ENCODE peak calls at places on chromosomes 1 and 21, in seven cellular contexts. One of them, this sample, is unnamed. For H3K36me3, the result is how much of the 10 kb centered on the place peaks cover.

GRCh38 chr1:178294654-178295053 is 200.8 kb downstream of the RASAL2 start:
- DNase-seq in testis: no peak
- DNase-seq in CD4-positive, CD25-positive, alpha-beta regulatory T cell: no peak
- DNase-seq in heart right ventricle: no peak
- DNase-seq in HCT116: no peak
- DNase-seq in Panc1: no peak
- DNase-seq in aorta: no peak
- DNase-seq in this sample: no peak

GRCh38 chr1:68378296-68379084 is 71.3 kb downstream of the RPE65 start:
- DNase-seq in testis: no peak
- DNase-seq in CD4-positive, CD25-positive, alpha-beta regulatory T cell: no peak
- DNase-seq in heart right ventricle: no peak
- DNase-seq in HCT116: peak
- DNase-seq in Panc1: no peak
- DNase-seq in aorta: no peak
- DNase-seq in this sample: no peak

GRCh38 chr1:29711582-29712274 is 475.4 kb downstream of the PTPRU start:
- DNase-seq in testis: no peak
- DNase-seq in CD4-positive, CD25-positive, alpha-beta regulatory T cell: no peak
- DNase-seq in heart right ventricle: no peak
- DNase-seq in HCT116: no peak
- DNase-seq in Panc1: no peak
- DNase-seq in aorta: no peak
- DNase-seq in this sample: no peak

GRCh38 chr1:173914366-173914871 is 2.7 kb downstream of the SERPINC1 start:
- DNase-seq in testis: peak
- DNase-seq in CD4-positive, CD25-positive, alpha-beta regulatory T cell: no peak
- DNase-seq in heart right ventricle: no peak
- DNase-seq in HCT116: peak
- DNase-seq in Panc1: peak
- DNase-seq in aorta: no peak
- DNase-seq in this sample: peak

GRCh38 chr1:162873671-162874666 is 13.0 kb upstream of the CCDC190 start:
- DNase-seq in testis: no peak
- DNase-seq in CD4-positive, CD25-positive, alpha-beta regulatory T cell: no peak
- DNase-seq in heart right ventricle: no peak
- DNase-seq in HCT116: no peak
- DNase-seq in Panc1: no peak
- DNase-seq in aorta: no peak
- DNase-seq in this sample: no peak

GRCh38 chr1:42756956-42757891 is 9.6 kb downstream of the P3H1 start:
- DNase-seq in testis: no peak
- DNase-seq in CD4-positive, CD25-positive, alpha-beta regulatory T cell: no peak
- DNase-seq in heart right ventricle: no peak
- DNase-seq in HCT116: peak
- DNase-seq in Panc1: no peak
- DNase-seq in aorta: peak
- DNase-seq in this sample: peak

GRCh38 chr21:46459356-46460112 is 843 bp downstream of the DIP2A start:
- DNase-seq in testis: peak
- DNase-seq in CD4-positive, CD25-positive, alpha-beta regulatory T cell: peak
- DNase-seq in heart right ventricle: peak
- DNase-seq in HCT116: no peak
- DNase-seq in Panc1: no peak
- DNase-seq in aorta: peak
- DNase-seq in this sample: peak

GRCh38 chr21:33418686-33419085 is 15.5 kb downstream of the IFNGR2 start:
- DNase-seq in testis: peak
- DNase-seq in CD4-positive, CD25-positive, alpha-beta regulatory T cell: no peak
- DNase-seq in heart right ventricle: peak
- DNase-seq in HCT116: no peak
- DNase-seq in Panc1: no peak
- DNase-seq in aorta: peak
- DNase-seq in this sample: no peak

GRCh38 chr1:235657747-235658526 is 8.4 kb upstream of the GNG4 start:
- DNase-seq in testis: no peak
- DNase-seq in CD4-positive, CD25-positive, alpha-beta regulatory T cell: no peak
- DNase-seq in heart right ventricle: no peak
- DNase-seq in HCT116: no peak
- DNase-seq in Panc1: no peak
- DNase-seq in aorta: no peak
- DNase-seq in this sample: no peak

GRCh38 chr1:31577515-31578191 is 1.3 kb downstream of the TINAGL1 start:
- DNase-seq in testis: peak
- DNase-seq in CD4-positive, CD25-positive, alpha-beta regulatory T cell: no peak
- DNase-seq in heart right ventricle: no peak
- DNase-seq in HCT116: no peak
- DNase-seq in Panc1: no peak
- DNase-seq in aorta: peak
- DNase-seq in this sample: no peak

GRCh38 chr1:15810073-15810472 is 2.6 kb upstream of the UQCRHL start:
- DNase-seq in testis: no peak
- DNase-seq in CD4-positive, CD25-positive, alpha-beta regulatory T cell: no peak
- DNase-seq in heart right ventricle: no peak
- DNase-seq in HCT116: no peak
- DNase-seq in Panc1: no peak
- DNase-seq in aorta: peak
- DNase-seq in this sample: no peak

GRCh38 chr1:17866451-17867029 is 111.4 kb downstream of the ACTL8 start:
- DNase-seq in testis: no peak
- DNase-seq in CD4-positive, CD25-positive, alpha-beta regulatory T cell: no peak
- DNase-seq in heart right ventricle: no peak
- DNase-seq in HCT116: no peak
- DNase-seq in Panc1: no peak
- DNase-seq in aorta: no peak
- DNase-seq in this sample: no peak

GRCh38 chr1:81044708-81045107 is 756.0 kb upstream of the ADGRL2 start:
- DNase-seq in testis: no peak
- DNase-seq in CD4-positive, CD25-positive, alpha-beta regulatory T cell: no peak
- DNase-seq in heart right ventricle: no peak
- DNase-seq in HCT116: no peak
- DNase-seq in Panc1: no peak
- DNase-seq in aorta: no peak
- DNase-seq in this sample: no peak

GRCh38 chr1:84271452-84272273 is 29.8 kb upstream of the SAMD13 start:
- DNase-seq in testis: no peak
- DNase-seq in CD4-positive, CD25-positive, alpha-beta regulatory T cell: no peak
- DNase-seq in heart right ventricle: no peak
- DNase-seq in HCT116: no peak
- DNase-seq in Panc1: no peak
- DNase-seq in aorta: no peak
- DNase-seq in this sample: peak

GRCh38 chr1:110766336-110766647 is 91.6 kb upstream of the KCNA3 start:
- DNase-seq in testis: no peak
- DNase-seq in CD4-positive, CD25-positive, alpha-beta regulatory T cell: no peak
- DNase-seq in heart right ventricle: no peak
- DNase-seq in HCT116: no peak
- DNase-seq in Panc1: no peak
- DNase-seq in aorta: no peak
- DNase-seq in this sample: no peak
- H3K36me3 ChIP-seq in testis: under half
- H3K36me3 ChIP-seq in CD4-positive, CD25-positive, alpha-beta regulatory T cell: under half
- H3K36me3 ChIP-seq in heart right ventricle: under half
- H3K36me3 ChIP-seq in HCT116: under half
- H3K36me3 ChIP-seq in Panc1: under half
- H3K36me3 ChIP-seq in aorta: under half
- H3K36me3 ChIP-seq in this sample: under half

GRCh38 chr21:44784810-44785209 is 16.8 kb downstream of the UBE2G2 start:
- DNase-seq in testis: no peak
- DNase-seq in CD4-positive, CD25-positive, alpha-beta regulatory T cell: no peak
- DNase-seq in heart right ventricle: no peak
- DNase-seq in HCT116: no peak
- DNase-seq in Panc1: no peak
- DNase-seq in aorta: no peak
- DNase-seq in this sample: no peak
- H3K36me3 ChIP-seq in testis: under half
- H3K36me3 ChIP-seq in CD4-positive, CD25-positive, alpha-beta regulatory T cell: under half
- H3K36me3 ChIP-seq in heart right ventricle: under half
- H3K36me3 ChIP-seq in HCT116: under half
- H3K36me3 ChIP-seq in Panc1: under half
- H3K36me3 ChIP-seq in aorta: under half
- H3K36me3 ChIP-seq in this sample: under half

DNA sequence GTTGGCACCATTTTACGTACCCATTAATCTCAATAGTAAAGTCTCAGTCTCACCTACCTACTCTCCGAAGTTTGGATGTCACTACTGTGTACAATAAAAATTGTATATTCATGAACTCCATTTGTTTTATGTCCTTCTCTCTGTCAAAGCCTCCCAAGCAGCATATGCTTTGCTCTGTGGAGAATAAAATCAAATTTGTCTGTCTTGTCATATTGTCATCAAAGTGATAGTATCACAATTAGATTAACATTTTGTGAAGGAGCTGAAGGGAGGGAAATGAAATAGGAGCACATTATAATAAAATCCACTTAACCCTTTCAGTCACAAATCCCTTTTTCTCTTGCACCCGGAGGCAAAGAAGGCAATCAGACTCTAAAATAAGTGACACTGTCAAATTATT is 177.1 kb upstream of the RRP15 start:
- DNase-seq in testis: no peak
- DNase-seq in CD4-positive, CD25-positive, alpha-beta regulatory T cell: no peak
- DNase-seq in heart right ventricle: no peak
- DNase-seq in HCT116: no peak
- DNase-seq in Panc1: no peak
- DNase-seq in aorta: no peak
- DNase-seq in this sample: no peak
- H3K36me3 ChIP-seq in testis: under half
- H3K36me3 ChIP-seq in CD4-positive, CD25-positive, alpha-beta regulatory T cell: under half
- H3K36me3 ChIP-seq in heart right ventricle: under half
- H3K36me3 ChIP-seq in HCT116: under half
- H3K36me3 ChIP-seq in Panc1: under half
- H3K36me3 ChIP-seq in aorta: under half
- H3K36me3 ChIP-seq in this sample: under half

DNA sequence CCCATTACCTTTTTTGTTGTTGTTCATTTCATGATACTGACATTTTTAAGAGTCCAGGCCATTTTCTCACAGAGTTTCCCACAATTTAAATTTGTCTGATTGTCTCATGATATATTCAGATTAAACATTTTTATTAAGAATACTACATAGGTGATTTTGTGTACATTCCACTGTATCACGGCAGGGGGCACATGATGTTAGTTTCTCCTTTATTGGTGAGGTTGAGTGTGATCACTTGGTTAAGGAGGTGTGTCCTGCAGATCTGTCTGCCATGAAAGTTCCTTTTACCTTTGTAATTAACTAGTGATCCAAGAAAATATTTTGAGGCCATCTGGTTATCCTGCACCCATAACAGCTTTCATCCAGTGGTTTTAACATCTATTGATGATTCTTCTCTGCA is 11.8 kb downstream of the RTCA start:
- DNase-seq in testis: no peak
- DNase-seq in CD4-positive, CD25-positive, alpha-beta regulatory T cell: no peak
- DNase-seq in heart right ventricle: no peak
- DNase-seq in HCT116: no peak
- DNase-seq in Panc1: no peak
- DNase-seq in aorta: no peak
- DNase-seq in this sample: no peak
- H3K36me3 ChIP-seq in testis: under half
- H3K36me3 ChIP-seq in CD4-positive, CD25-positive, alpha-beta regulatory T cell: half or more
- H3K36me3 ChIP-seq in heart right ventricle: under half
- H3K36me3 ChIP-seq in HCT116: under half
- H3K36me3 ChIP-seq in Panc1: under half
- H3K36me3 ChIP-seq in aorta: under half
- H3K36me3 ChIP-seq in this sample: under half

GRCh38 chr1:205171369-205171768 is 40.1 kb downstream of the DSTYK start:
- DNase-seq in testis: no peak
- DNase-seq in CD4-positive, CD25-positive, alpha-beta regulatory T cell: no peak
- DNase-seq in heart right ventricle: no peak
- DNase-seq in HCT116: no peak
- DNase-seq in Panc1: no peak
- DNase-seq in aorta: no peak
- DNase-seq in this sample: no peak
- H3K36me3 ChIP-seq in testis: under half
- H3K36me3 ChIP-seq in CD4-positive, CD25-positive, alpha-beta regulatory T cell: under half
- H3K36me3 ChIP-seq in heart right ventricle: under half
- H3K36me3 ChIP-seq in HCT116: under half
- H3K36me3 ChIP-seq in Panc1: under half
- H3K36me3 ChIP-seq in aorta: under half
- H3K36me3 ChIP-seq in this sample: under half

GRCh38 chr1:204427302-204427701 is 15.7 kb upstream of the PPP1R15B start:
- DNase-seq in testis: no peak
- DNase-seq in CD4-positive, CD25-positive, alpha-beta regulatory T cell: no peak
- DNase-seq in heart right ventricle: no peak
- DNase-seq in HCT116: no peak
- DNase-seq in Panc1: no peak
- DNase-seq in aorta: no peak
- DNase-seq in this sample: no peak
- H3K36me3 ChIP-seq in testis: under half
- H3K36me3 ChIP-seq in CD4-positive, CD25-positive, alpha-beta regulatory T cell: under half
- H3K36me3 ChIP-seq in heart right ventricle: under half
- H3K36me3 ChIP-seq in HCT116: under half
- H3K36me3 ChIP-seq in Panc1: under half
- H3K36me3 ChIP-seq in aorta: under half
- H3K36me3 ChIP-seq in this sample: under half